ENCODE peak calls at places on chromosomes 11 and 22, in nine cellular contexts. T is fibroblast of lung, V is stomach, S is esophagus squamous epithelium, W is body of pancreas, G is PC-9, B is right atrium auricular region, J is adrenal gland, Q is transverse colon. R is an unnamed sample.

GRCh38 chr11:27350503-27350902 is 12.5 kb downstream of the CCDC34 start:
- DNase-seq in T (peak), V (no peak), S (no peak), W (no peak), G (no peak), B (no peak), J (no peak), Q (no peak), R (no peak)

GRCh38 chr11:103970850-103971249 is 65.6 kb upstream of the DDI1 start:
- DNase-seq in T (no peak), V (no peak), S (no peak), W (no peak), G (no peak), B (no peak), J (no peak), Q (no peak), R (no peak)

GRCh38 chr11:121904148-121904547 is 211.9 kb downstream of the BLID start:
- DNase-seq in T (no peak), V (no peak), S (no peak), W (no peak), G (no peak), B (no peak), J (no peak), Q (no peak), R (no peak)

GRCh38 chr22:32672542-32672941 is 129.0 kb upstream of the TIMP3 start:
- DNase-seq in T (no peak), V (no peak), S (no peak), W (no peak), G (no peak), B (no peak), J (no peak), Q (no peak), R (no peak)

GRCh38 chr11:46332568-46333128 is 14.6 kb upstream of the DGKZ start:
- DNase-seq in T (no peak), V (no peak), S (no peak), W (no peak), G (no peak), B (no peak), J (no peak), Q (no peak), R (no peak)

GRCh38 chr11:914204-914603 is 3.6 kb upstream of the CHID1 start:
- DNase-seq in T (no peak), V (no peak), S (no peak), W (no peak), G (no peak), B (no peak), J (no peak), Q (no peak), R (no peak)

GRCh38 chr11:8260202-8260996 is 3.3 kb downstream of the LMO1 start:
- DNase-seq in T (no peak), V (peak), S (no peak), W (peak), G (no peak), B (no peak), J (no peak), Q (no peak), R (no peak)

GRCh38 chr22:23681026-23681809 is 9.6 kb upstream of the RGL4 start:
- DNase-seq in T (no peak), V (peak), S (no peak), W (no peak), G (no peak), B (no peak), J (no peak), Q (no peak), R (no peak)

GRCh38 chr22:32341122-32341740 is 16.4 kb upstream of the RFPL3 start:
- DNase-seq in T (no peak), V (peak), S (no peak), W (no peak), G (no peak), B (peak), J (no peak), Q (no peak), R (no peak)

GRCh38 chr22:50606126-50606525 is 5.5 kb downstream of the MAPK8IP2 start:
- DNase-seq in T (no peak), V (no peak), S (no peak), W (no peak), G (no peak), B (no peak), J (no peak), Q (no peak), R (no peak)
- TF ChIP-seq CTCF in T (no peak), V (no peak), S (no peak), W (no peak), G (no peak), B (no peak), J (no peak), Q (no peak), R (no peak)

DNA sequence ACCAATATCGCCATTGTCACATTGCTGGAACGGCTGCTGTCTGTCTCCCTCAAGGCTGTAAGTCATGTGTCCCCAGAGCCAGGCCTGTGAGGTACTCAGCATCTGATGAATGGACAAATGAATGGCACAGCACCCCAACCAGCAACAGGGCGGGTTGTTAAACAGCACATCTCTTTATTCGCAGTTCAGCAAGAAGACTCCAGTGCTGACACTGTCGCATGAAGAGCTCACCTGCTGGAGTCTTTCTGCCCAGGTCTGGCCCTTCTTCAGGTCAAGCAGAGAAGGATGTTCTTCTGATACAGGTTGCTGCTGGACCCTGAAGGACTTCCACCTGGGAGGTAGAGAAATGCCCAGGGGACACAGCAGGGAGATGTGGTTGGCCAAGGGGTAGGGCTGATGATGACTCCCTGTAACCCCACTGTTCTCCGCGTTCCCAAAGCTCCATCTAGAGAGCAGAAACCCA is 4.8 kb downstream of the SPATA19 start:
- DNase-seq in T (no peak), V (no peak), S (no peak), W (no peak), G (no peak), B (no peak), J (no peak), Q (no peak), R (no peak)
- H3K4me3 ChIP-seq in T (no peak), V (no peak), S (no peak), W (no peak), G (no peak), B (no peak), J (no peak), Q (no peak), R (no peak)

GRCh38 chr11:73645972-73646631 is at the start of gene PLEKHB1:
- DNase-seq in T (no peak), V (no peak), S (no peak), W (no peak), G (no peak), B (no peak), J (no peak), Q (no peak), R (no peak)
- H3K27ac ChIP-seq in T (no peak), V (no peak), S (no peak), W (no peak), G (no peak), B (no peak), J (no peak), Q (peak), R (no peak)

GRCh38 chr11:68891356-68891948 is 12.2 kb downstream of the MRPL21 start:
- DNase-seq in T (no peak), V (no peak), S (no peak), W (no peak), G (no peak), B (no peak), J (no peak), Q (no peak), R (no peak)

GRCh38 chr11:68892576-68892975 is 11.1 kb downstream of the MRPL21 start:
- DNase-seq in T (no peak), V (no peak), S (no peak), W (no peak), G (no peak), B (no peak), J (no peak), Q (no peak), R (no peak)

GRCh38 chr11:68893282-68893681 is 10.3 kb downstream of the MRPL21 start:
- DNase-seq in T (no peak), V (no peak), S (no peak), W (no peak), G (no peak), B (no peak), J (no peak), Q (no peak), R (no peak)

GRCh38 chr11:68890490-68891231 is 13.0 kb downstream of the MRPL21 start:
- DNase-seq in T (peak), V (peak), S (no peak), W (peak), G (no peak), B (peak), J (peak), Q (peak), R (peak)

DNA sequence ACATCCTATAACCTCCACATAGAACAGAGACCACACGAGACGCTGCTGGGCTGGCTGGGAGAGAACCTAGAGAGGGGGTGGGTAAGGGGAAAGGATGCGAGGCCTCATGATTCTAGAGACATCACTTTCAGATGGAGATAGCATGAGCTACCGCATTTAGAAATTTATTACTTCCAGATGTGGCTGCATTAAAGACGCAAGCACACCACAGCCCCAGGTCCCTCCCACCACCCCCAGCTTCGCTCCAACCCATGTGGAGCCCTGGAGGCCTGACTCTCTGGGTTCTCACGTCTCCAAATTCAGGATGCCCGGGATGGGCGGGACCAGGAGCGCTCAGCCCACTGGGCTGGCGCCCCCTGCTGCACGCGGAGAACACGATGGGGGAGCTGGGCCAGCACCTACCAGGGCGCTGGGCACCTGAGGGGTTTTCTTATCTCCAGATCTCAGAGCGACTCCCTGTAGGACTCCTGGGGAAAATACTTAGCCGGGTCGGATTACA is 13.6 kb downstream of the MRPL21 start:
- DNase-seq in T (peak), V (no peak), S (no peak), W (no peak), G (no peak), B (peak), J (peak), Q (peak), R (peak)
- TF ChIP-seq CTCF in T (peak), V (no peak), S (no peak), W (no peak), G (no peak), B (peak), J (peak), Q (peak), R (peak)

GRCh38 chr22:44212936-44213335 is 32.2 kb downstream of the PARVG start:
- DNase-seq in T (no peak), V (no peak), S (no peak), W (no peak), G (no peak), B (peak), J (no peak), Q (no peak), R (no peak)
- H3K4me3 ChIP-seq in T (no peak), V (no peak), S (no peak), W (no peak), G (no peak), B (no peak), J (no peak), Q (no peak), R (no peak)

GRCh38 chr22:46104170-46104880 is 46.0 kb upstream of the PPARA start:
- DNase-seq in T (no peak), V (peak), S (no peak), W (peak), G (no peak), B (no peak), J (peak), Q (no peak), R (no peak)

GRCh38 chr22:46102159-46102558 is 48.2 kb upstream of the PPARA start:
- DNase-seq in T (no peak), V (no peak), S (no peak), W (no peak), G (no peak), B (no peak), J (no peak), Q (no peak), R (no peak)

GRCh38 chr22:46103664-46104063 is 46.7 kb upstream of the PPARA start:
- DNase-seq in T (no peak), V (no peak), S (no peak), W (no peak), G (no peak), B (no peak), J (no peak), Q (no peak), R (no peak)

GRCh38 chr22:46102752-46103151 is 47.6 kb upstream of the PPARA start:
- DNase-seq in T (no peak), V (no peak), S (no peak), W (no peak), G (no peak), B (no peak), J (no peak), Q (no peak), R (no peak)

GRCh38 chr22:46103181-46103580 is 47.1 kb upstream of the PPARA start:
- DNase-seq in T (no peak), V (no peak), S (no peak), W (no peak), G (no peak), B (no peak), J (no peak), Q (no peak), R (no peak)
- H3K27ac ChIP-seq in T (peak), V (peak), S (peak), W (peak), G (no peak), B (peak), J (peak), Q (peak), R (peak)

GRCh38 chr22:35930933-35931332 is 97.7 kb downstream of the RBFOX2 start:
- DNase-seq in T (peak), V (no peak), S (no peak), W (no peak), G (peak), B (no peak), J (no peak), Q (no peak), R (peak)
- TF ChIP-seq CTCF in T (peak), V (peak), S (peak), W (peak), G (peak), B (peak), J (peak), Q (peak), R (peak)

DNA sequence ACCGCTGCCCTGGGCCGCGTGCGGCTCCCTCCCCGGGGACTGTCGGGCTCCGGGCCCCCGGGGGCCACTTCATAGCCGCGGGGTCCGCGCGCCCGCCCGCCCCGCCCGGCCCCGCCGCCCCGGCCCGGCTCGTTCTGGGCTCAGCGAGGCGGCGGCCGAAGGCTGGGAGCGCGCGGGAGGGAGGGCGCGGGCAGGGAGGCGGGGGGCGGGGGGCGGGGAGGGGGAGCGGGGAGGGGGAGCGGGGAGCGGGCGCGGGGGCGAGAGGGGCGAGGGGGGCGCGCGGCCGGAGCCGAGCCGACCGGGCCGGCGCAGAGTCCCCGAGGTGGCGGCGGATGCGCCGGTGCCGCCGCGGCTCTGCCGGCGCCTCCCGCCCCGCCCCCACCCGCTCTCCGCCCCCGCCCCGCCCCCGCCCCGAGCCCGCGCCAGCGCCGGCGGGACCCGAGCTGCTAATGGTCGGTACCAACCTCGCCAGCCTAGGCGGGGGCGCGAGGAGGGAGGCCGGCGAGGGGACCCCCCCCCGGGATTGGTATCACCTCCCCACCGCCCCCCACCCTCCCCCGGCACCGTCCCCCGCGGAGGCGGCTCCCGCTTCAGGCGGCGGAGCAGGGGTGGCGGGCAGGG is at the start of gene B3GAT1:
- DNase-seq in T (no peak), V (no peak), S (no peak), W (no peak), G (no peak), B (no peak), J (no peak), Q (no peak), R (no peak)
- H3K4me3 ChIP-seq in T (no peak), V (peak), S (peak), W (peak), G (no peak), B (peak), J (no peak), Q (peak), R (peak)